ENCODE peak calls at places on chromosomes 11 and 22, in five cellular contexts. One of them, this sample, is unnamed.

GRCh38 chr22:44879301-44879680 is 126.9 kb downstream of the ARHGAP8 start:
- DNase-seq in AG10803: no peak
- DNase-seq in CD8-positive, alpha-beta memory T cell: no peak
- DNase-seq in astrocyte of the spinal cord: no peak
- DNase-seq in psoas muscle: no peak
- DNase-seq in this sample: no peak

GRCh38 chr11:93736129-93736528 is 5.2 kb downstream of the TAF1D start:
- DNase-seq in AG10803: peak; percentile 23
- DNase-seq in CD8-positive, alpha-beta memory T cell: no peak
- DNase-seq in astrocyte of the spinal cord: no peak
- DNase-seq in psoas muscle: no peak
- DNase-seq in this sample: no peak

GRCh38 chr11:44246726-44247125 is 63.2 kb downstream of the ALX4 start:
- DNase-seq in AG10803: peak; percentile 87
- DNase-seq in CD8-positive, alpha-beta memory T cell: no peak
- DNase-seq in astrocyte of the spinal cord: no peak
- DNase-seq in psoas muscle: peak; percentile 54
- DNase-seq in this sample: peak; percentile 59

GRCh38 chr11:78820722-78821121 is 246.1 kb upstream of the NARS2 start:
- DNase-seq in AG10803: no peak
- DNase-seq in CD8-positive, alpha-beta memory T cell: no peak
- DNase-seq in astrocyte of the spinal cord: no peak
- DNase-seq in psoas muscle: no peak
- DNase-seq in this sample: no peak

GRCh38 chr11:12362857-12363256 is 14.5 kb upstream of the PARVA start:
- DNase-seq in AG10803: no peak
- DNase-seq in CD8-positive, alpha-beta memory T cell: no peak
- DNase-seq in astrocyte of the spinal cord: no peak
- DNase-seq in psoas muscle: no peak
- DNase-seq in this sample: no peak

GRCh38 chr11:60872952-60873524 is 5.7 kb downstream of the ZP1 start:
- DNase-seq in AG10803: peak; percentile 79
- DNase-seq in CD8-positive, alpha-beta memory T cell: no peak
- DNase-seq in astrocyte of the spinal cord: peak; percentile 93
- DNase-seq in psoas muscle: peak; percentile 49
- DNase-seq in this sample: peak; percentile 29

GRCh38 chr11:115178705-115179104 is 325.5 kb downstream of the CADM1 start:
- DNase-seq in AG10803: no peak
- DNase-seq in CD8-positive, alpha-beta memory T cell: no peak
- DNase-seq in astrocyte of the spinal cord: no peak
- DNase-seq in psoas muscle: no peak
- DNase-seq in this sample: no peak

GRCh38 chr11:5564259-5565019 is 16.1 kb upstream of the OR52H1 start:
- DNase-seq in AG10803: peak; percentile 9
- DNase-seq in CD8-positive, alpha-beta memory T cell: no peak
- DNase-seq in astrocyte of the spinal cord: peak; percentile 12
- DNase-seq in psoas muscle: no peak
- DNase-seq in this sample: peak; percentile 19

GRCh38 chr11:2297623-2298030 is 4.1 kb downstream of the C11orf21 start:
- DNase-seq in AG10803: no peak
- DNase-seq in CD8-positive, alpha-beta memory T cell: no peak
- DNase-seq in astrocyte of the spinal cord: no peak
- DNase-seq in psoas muscle: no peak
- DNase-seq in this sample: no peak

GRCh38 chr11:2299773-2300172 is 1.9 kb downstream of the C11orf21 start:
- DNase-seq in AG10803: no peak
- DNase-seq in CD8-positive, alpha-beta memory T cell: no peak
- DNase-seq in astrocyte of the spinal cord: no peak
- DNase-seq in psoas muscle: no peak
- DNase-seq in this sample: no peak

GRCh38 chr11:2296913-2297622 is 4.7 kb downstream of the C11orf21 start:
- DNase-seq in AG10803: no peak
- DNase-seq in CD8-positive, alpha-beta memory T cell: no peak
- DNase-seq in astrocyte of the spinal cord: no peak
- DNase-seq in psoas muscle: no peak
- DNase-seq in this sample: no peak

GRCh38 chr11:2298795-2299747 is 2.6 kb downstream of the C11orf21 start:
- DNase-seq in AG10803: no peak
- DNase-seq in CD8-positive, alpha-beta memory T cell: no peak
- DNase-seq in astrocyte of the spinal cord: no peak
- DNase-seq in psoas muscle: no peak
- DNase-seq in this sample: no peak

DNA sequence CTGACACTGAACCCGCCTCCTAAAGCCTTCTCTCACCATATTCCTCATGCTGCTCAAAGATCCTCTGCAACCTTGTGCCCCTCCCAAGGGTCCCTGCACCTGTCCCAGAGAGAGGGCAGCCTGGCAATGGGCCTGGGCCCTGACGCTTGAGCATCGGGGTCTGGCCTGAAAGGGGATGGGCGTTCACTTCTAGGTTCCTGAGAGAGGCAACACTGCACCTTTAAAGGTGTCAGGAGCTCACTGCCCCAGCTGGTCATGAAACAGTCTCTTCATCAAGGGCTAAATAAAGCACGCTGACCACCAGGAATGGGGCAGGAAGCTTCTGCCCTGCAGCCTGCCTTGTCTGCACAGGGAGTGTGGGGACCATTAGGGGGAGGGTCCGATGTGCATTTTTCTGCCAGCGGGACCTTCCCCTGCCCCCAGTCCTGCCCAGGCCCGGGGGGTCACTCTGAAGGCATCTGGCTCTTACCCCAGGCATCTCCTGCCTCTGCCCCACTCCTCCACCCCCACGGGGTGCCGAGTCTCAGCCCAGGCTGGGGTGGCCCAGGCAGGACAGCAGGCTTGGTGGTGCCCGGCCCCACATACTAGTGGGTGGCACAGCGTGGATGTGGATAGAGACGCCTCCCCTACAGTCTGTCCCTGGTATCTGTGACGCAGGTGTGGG is 3.5 kb downstream of the C11orf21 start:
- DNase-seq in AG10803: no peak
- DNase-seq in CD8-positive, alpha-beta memory T cell: no peak
- DNase-seq in astrocyte of the spinal cord: no peak
- DNase-seq in psoas muscle: no peak
- DNase-seq in this sample: no peak
- H3K4me3 ChIP-seq in AG10803: no peak overlapping the region
- H3K4me3 ChIP-seq in CD8-positive, alpha-beta memory T cell: no peak overlapping the region
- H3K4me3 ChIP-seq in astrocyte of the spinal cord: no peak overlapping the region
- H3K4me3 ChIP-seq in psoas muscle: no peak overlapping the region
- H3K4me3 ChIP-seq in this sample: no peak overlapping the region

GRCh38 chr11:128515086-128515485 is 72.3 kb downstream of the ETS1 start:
- DNase-seq in AG10803: no peak
- DNase-seq in CD8-positive, alpha-beta memory T cell: no peak
- DNase-seq in astrocyte of the spinal cord: no peak
- DNase-seq in psoas muscle: no peak
- DNase-seq in this sample: no peak

GRCh38 chr11:128513915-128514681 is 73.3 kb downstream of the ETS1 start:
- DNase-seq in AG10803: no peak
- DNase-seq in CD8-positive, alpha-beta memory T cell: no peak
- DNase-seq in astrocyte of the spinal cord: no peak
- DNase-seq in psoas muscle: no peak
- DNase-seq in this sample: no peak

GRCh38 chr11:128509990-128510389 is 77.4 kb downstream of the ETS1 start:
- DNase-seq in AG10803: no peak
- DNase-seq in CD8-positive, alpha-beta memory T cell: no peak
- DNase-seq in astrocyte of the spinal cord: peak; percentile 44
- DNase-seq in psoas muscle: no peak
- DNase-seq in this sample: peak; percentile 36

GRCh38 chr11:128511712-128512111 is 75.6 kb downstream of the ETS1 start:
- DNase-seq in AG10803: no peak
- DNase-seq in CD8-positive, alpha-beta memory T cell: no peak
- DNase-seq in astrocyte of the spinal cord: no peak
- DNase-seq in psoas muscle: no peak
- DNase-seq in this sample: peak; percentile 45

DNA sequence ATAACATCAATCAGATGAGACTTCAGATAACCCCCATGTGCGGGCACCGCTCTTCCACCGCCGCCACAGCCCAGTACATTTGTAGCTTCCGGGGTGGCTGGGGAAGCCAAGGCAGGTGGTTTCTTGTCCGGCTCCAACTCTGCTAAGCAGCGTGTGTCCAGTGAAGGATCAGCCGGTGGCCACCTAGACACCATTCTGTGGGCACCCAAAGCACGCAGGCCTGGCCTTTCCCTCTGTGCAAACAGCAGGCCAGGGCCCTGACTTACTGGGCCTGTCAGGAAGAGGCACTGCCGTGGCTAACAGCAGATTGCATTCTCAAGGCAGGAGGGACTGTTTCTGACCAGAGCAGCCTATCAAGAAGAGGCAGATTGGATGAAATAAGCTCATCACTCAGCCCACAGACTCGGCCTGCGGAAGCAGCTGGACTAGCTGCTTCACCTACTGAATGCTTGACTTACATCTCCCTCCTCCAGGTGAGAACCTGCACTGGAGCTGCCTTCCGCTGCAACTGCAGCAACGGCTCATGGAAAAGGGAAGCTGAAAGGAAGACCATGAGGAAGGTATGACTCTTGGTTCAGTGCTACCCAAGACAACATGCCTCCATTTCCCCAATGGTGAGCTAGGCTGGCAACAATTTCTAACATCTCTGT is 74.8 kb downstream of the ETS1 start:
- DNase-seq in AG10803: no peak
- DNase-seq in CD8-positive, alpha-beta memory T cell: no peak
- DNase-seq in astrocyte of the spinal cord: no peak
- DNase-seq in psoas muscle: no peak
- DNase-seq in this sample: no peak
- H3K4me3 ChIP-seq in AG10803: no peak overlapping the region
- H3K4me3 ChIP-seq in CD8-positive, alpha-beta memory T cell: peak overlapping the region; percentile 97
- H3K4me3 ChIP-seq in astrocyte of the spinal cord: no peak overlapping the region
- H3K4me3 ChIP-seq in psoas muscle: no peak overlapping the region
- H3K4me3 ChIP-seq in this sample: no peak overlapping the region

DNA sequence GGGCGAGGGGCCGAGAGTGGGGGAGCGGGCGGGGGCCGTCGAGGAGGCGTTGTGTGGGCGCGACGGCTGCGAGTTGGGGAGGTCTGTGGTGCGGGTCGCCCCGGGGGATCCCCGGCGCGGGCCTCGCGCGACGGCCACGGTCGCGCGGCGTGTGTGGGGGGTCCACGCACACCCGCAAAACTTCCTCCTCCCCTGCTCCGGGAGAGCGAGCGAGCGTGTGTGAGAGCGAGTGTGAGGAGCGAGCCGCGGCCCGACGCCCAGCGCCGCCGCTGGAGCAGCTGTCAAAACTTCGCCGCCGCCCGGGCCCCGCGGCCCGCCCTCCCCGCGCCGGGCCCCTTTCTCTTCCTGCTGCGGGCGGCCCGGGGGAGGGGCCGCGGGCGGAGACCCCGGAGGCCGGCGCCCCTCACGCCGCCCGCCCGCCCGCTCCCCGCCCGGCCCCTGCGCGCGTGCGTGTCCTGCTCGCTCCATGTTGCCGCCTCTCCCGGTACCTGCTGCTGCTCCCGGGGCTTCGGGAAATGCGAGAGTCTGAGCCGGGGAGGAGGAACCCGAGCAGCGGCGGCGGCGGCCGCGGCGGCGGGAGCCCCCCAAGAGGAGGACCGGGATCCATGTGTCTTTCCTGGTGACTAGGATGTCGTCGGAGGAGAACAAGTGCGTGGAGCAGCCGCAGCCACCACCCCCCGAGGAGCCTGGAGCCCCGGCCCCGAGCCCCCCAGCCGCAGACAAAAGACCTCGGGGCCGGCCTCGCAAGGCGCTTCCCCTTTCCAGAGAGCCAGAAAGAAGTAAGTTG is 9.0 kb upstream of the CCT8L2 start:
- DNase-seq in AG10803: no peak
- DNase-seq in CD8-positive, alpha-beta memory T cell: no peak
- DNase-seq in astrocyte of the spinal cord: no peak
- DNase-seq in psoas muscle: peak; percentile 39
- DNase-seq in this sample: peak; percentile 15
- H3K4me3 ChIP-seq in AG10803: peak overlapping the region; percentile 26
- H3K4me3 ChIP-seq in CD8-positive, alpha-beta memory T cell: no peak overlapping the region
- H3K4me3 ChIP-seq in astrocyte of the spinal cord: no peak overlapping the region
- H3K4me3 ChIP-seq in psoas muscle: peak overlapping the region; percentile 65
- H3K4me3 ChIP-seq in this sample: peak overlapping the region; percentile 63

DNA sequence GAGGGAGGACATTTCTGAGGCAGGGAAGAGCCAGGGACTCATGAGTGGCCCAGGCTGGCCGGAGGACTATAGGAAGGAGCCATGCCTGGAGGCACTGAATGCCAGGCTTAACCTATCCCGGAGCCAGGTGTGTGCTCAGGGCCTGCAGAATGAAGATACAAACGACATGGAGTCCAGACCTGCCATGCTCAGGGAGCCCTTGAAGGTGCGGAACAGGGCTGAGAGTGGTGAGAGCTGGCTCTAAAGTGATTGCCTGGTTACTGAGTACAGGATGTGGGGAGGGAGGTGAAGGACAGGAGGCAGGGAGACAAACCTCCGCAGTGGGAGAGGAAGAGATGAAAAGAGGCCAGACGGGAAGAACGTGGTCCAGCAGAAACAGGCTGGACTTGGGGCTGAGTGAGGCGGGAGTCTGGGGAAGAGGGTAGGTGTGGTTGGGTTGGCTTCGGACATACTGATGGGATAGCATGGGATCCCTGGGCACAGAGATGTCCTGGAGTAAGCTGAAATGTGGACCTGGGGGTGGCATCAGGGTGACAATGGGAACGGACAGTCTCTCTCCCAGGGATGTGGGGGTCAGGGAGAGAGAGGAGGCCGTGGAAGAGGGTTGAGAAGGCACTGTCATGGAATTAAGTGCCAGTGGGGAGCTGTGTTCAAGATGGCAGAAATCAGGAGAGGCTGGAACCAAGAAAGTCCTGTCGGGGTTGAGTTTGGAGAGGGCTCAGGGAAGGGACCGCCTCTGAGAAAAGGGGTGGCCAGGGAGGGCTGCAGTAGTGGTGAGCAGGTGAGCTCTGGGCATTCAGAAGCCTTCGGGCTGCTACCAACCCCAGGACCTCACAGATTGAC is 1.5 kb upstream of the ANKRD13D start:
- DNase-seq in AG10803: no peak
- DNase-seq in CD8-positive, alpha-beta memory T cell: no peak
- DNase-seq in astrocyte of the spinal cord: no peak
- DNase-seq in psoas muscle: peak; percentile 7
- DNase-seq in this sample: no peak
- H3K4me3 ChIP-seq in AG10803: peak overlapping the region; percentile 79
- H3K4me3 ChIP-seq in CD8-positive, alpha-beta memory T cell: peak overlapping the region; percentile 92
- H3K4me3 ChIP-seq in astrocyte of the spinal cord: peak overlapping the region; percentile 61
- H3K4me3 ChIP-seq in psoas muscle: peak overlapping the region; percentile 68
- H3K4me3 ChIP-seq in this sample: peak overlapping the region; percentile 74

DNA sequence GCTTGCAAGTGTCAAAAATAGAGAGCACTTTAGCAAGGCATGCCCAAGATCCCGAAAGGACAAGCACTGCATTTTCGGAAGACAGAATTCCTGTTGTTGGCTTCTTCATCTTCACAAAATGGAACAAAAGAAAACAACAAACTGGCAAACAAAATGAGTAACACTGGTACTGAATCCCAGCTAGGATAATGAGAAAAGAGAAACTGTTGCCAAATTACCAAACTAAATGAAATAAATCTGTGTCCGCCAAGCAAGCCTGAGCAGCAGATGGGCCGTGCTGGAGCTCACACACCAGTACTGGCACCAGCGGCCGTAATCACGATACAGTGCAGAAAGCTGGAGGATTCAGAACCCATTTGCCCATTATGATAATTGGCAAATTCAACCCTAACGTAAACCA is 30.6 kb downstream of the TUB start:
- DNase-seq in AG10803: peak; percentile 29
- DNase-seq in CD8-positive, alpha-beta memory T cell: no peak
- DNase-seq in astrocyte of the spinal cord: no peak
- DNase-seq in psoas muscle: no peak
- DNase-seq in this sample: no peak
- H3K4me3 ChIP-seq in AG10803: no peak overlapping the region
- H3K4me3 ChIP-seq in CD8-positive, alpha-beta memory T cell: no peak overlapping the region
- H3K4me3 ChIP-seq in astrocyte of the spinal cord: no peak overlapping the region
- H3K4me3 ChIP-seq in psoas muscle: no peak overlapping the region
- H3K4me3 ChIP-seq in this sample: no peak overlapping the region

GRCh38 chr11:45663486-45664375 is 1.7 kb downstream of the CHST1 start:
- DNase-seq in AG10803: no peak
- DNase-seq in CD8-positive, alpha-beta memory T cell: no peak
- DNase-seq in astrocyte of the spinal cord: peak; percentile 18
- DNase-seq in psoas muscle: no peak
- DNase-seq in this sample: peak; percentile 6
- H3K4me3 ChIP-seq in AG10803: no peak overlapping the region
- H3K4me3 ChIP-seq in CD8-positive, alpha-beta memory T cell: no peak overlapping the region
- H3K4me3 ChIP-seq in astrocyte of the spinal cord: peak overlapping the region; percentile 45
- H3K4me3 ChIP-seq in psoas muscle: peak overlapping the region; percentile 80
- H3K4me3 ChIP-seq in this sample: no peak overlapping the region

GRCh38 chr11:65379698-65380459 is 2.6 kb downstream of the SLC25A45 start:
- DNase-seq in AG10803: no peak
- DNase-seq in CD8-positive, alpha-beta memory T cell: no peak
- DNase-seq in astrocyte of the spinal cord: no peak
- DNase-seq in psoas muscle: no peak
- DNase-seq in this sample: no peak
- H3K4me3 ChIP-seq in AG10803: no peak overlapping the region
- H3K4me3 ChIP-seq in CD8-positive, alpha-beta memory T cell: no peak overlapping the region
- H3K4me3 ChIP-seq in astrocyte of the spinal cord: no peak overlapping the region
- H3K4me3 ChIP-seq in psoas muscle: no peak overlapping the region
- H3K4me3 ChIP-seq in this sample: no peak overlapping the region

This sample was measured in fibroblast of the aortic adventitia.